ENCODE peak calls at places on chromosome 14, in four cellular contexts. Z, E, P and M are unnamed samples.

GRCh38 chr14:34596891-34597290 is 33.1 kb downstream of the SNX6 start:
- DNase-seq in E (no peak), P (no peak), Z (no peak), M (no peak)

GRCh38 chr14:105944632-105945610 is 418.5 kb downstream of the TMEM121 start:
- DNase-seq in P (peak; percentile 36), Z (peak; percentile 69), E (peak; percentile 90), M (peak; percentile 31)

GRCh38 chr14:69675246-69675583 is 63.8 kb downstream of the SUSD6 start:
- DNase-seq in E (no peak), P (no peak), Z (no peak), M (no peak)

GRCh38 chr14:100972134-100972905 is 68.8 kb upstream of the RTL1 start:
- DNase-seq in E (no peak), P (no peak), Z (no peak), M (no peak)

GRCh38 chr14:35766700-35767082 is 42.4 kb downstream of the RALGAPA1 start:
- DNase-seq in Z (no peak), E (no peak), P (no peak), M (no peak)

GRCh38 chr14:103067231-103067954 is 10.0 kb upstream of the CDC42BPB start:
- DNase-seq in P (no peak), Z (no peak), E (no peak), M (no peak)

GRCh38 chr14:47332939-47333338 is 342.5 kb downstream of the MDGA2 start:
- DNase-seq in Z (no peak), E (no peak), P (no peak), M (no peak)

GRCh38 chr14:93207468-93208308 is 632 bp downstream of the UBR7 start:
- DNase-seq in Z (peak; percentile 79), E (no peak), P (peak; percentile 50), M (peak; percentile 35)

GRCh38 chr14:65179918-65180724 is 77.8 kb upstream of the MAX start:
- DNase-seq in E (peak; percentile 75), Z (no peak), P (peak; percentile 79), M (peak; percentile 77)

GRCh38 chr14:93047661-93048060 is 68.1 kb downstream of the ITPK1 start:
- DNase-seq in P (no peak), Z (no peak), E (no peak), M (no peak)

GRCh38 chr14:51302319-51303030 is 62.4 kb downstream of the TMX1 start:
- DNase-seq in P (no peak), E (no peak), Z (peak; percentile 52), M (no peak)

GRCh38 chr14:99971087-99971928 is 93.9 kb upstream of the EVL start:
- DNase-seq in Z (peak; percentile 91), E (peak; percentile 89), P (peak; percentile 83), M (peak; percentile 76)

GRCh38 chr14:62081012-62081612 is 318.9 kb downstream of the SNAPC1 start:
- DNase-seq in E (no peak), Z (no peak), P (no peak), M (no peak)

GRCh38 chr14:26598081-26598671 is 343 bp upstream of the NOVA1 start:
- DNase-seq in E (no peak), P (peak; percentile 87), Z (peak; percentile 97), M (peak; percentile 91)